ENCODE peak calls at places on chromosomes 12 and 14, in ten cellular contexts. S is esophagus muscularis mucosa, Y is GM23338, V is HCT116, Z is GM12891, L is K562, H is breast epithelium, I is suprapubic skin, P is spleen, A is endothelial cell of umbilical vein. B is an unnamed sample.

GRCh38 chr14:88849717-88850116 is 25.3 kb downstream of the TTC8 start:
- DNase-seq in S (no peak), Y (no peak), V (no peak), Z (no peak), L (no peak), H (no peak), I (no peak), P (no peak), A (no peak), B (no peak)

GRCh38 chr12:77152623-77153193 is 87.3 kb upstream of the E2F7 start:
- DNase-seq in S (no peak), Y (peak), V (peak), Z (no peak), L (no peak), H (no peak), I (no peak), P (no peak), A (peak), B (no peak)

GRCh38 chr14:65255029-65255545 is 152.8 kb upstream of the MAX start:
- DNase-seq in S (no peak), Y (no peak), V (peak), Z (no peak), L (no peak), H (no peak), I (no peak), P (no peak), A (no peak), B (no peak)

GRCh38 chr12:6872073-6873048 is 742 bp downstream of the SPSB2 start:
- DNase-seq in S (no peak), Y (peak), V (peak), Z (peak), L (peak), H (peak), I (peak), P (peak), A (peak), B (peak)

GRCh38 chr14:95361373-95362179 is 41.9 kb upstream of the CLMN start:
- DNase-seq in S (peak), Y (peak), V (peak), Z (peak), L (peak), H (peak), I (no peak), P (peak), A (peak), B (peak)

GRCh38 chr14:77902806-77903205 is 102.9 kb downstream of the ADCK1 start:
- DNase-seq in S (no peak), Y (no peak), V (no peak), Z (no peak), L (no peak), H (no peak), I (no peak), P (no peak), A (no peak), B (no peak)

GRCh38 chr12:24177889-24178288 is 228.4 kb upstream of the SOX5 start:
- DNase-seq in S (no peak), Y (no peak), V (no peak), Z (no peak), L (no peak), H (no peak), I (no peak), P (no peak), A (no peak), B (no peak)

GRCh38 chr12:112539221-112539620 is 120.5 kb downstream of the PTPN11 start:
- DNase-seq in S (no peak), Y (no peak), V (no peak), Z (no peak), L (peak), H (no peak), I (no peak), P (no peak), A (no peak), B (no peak)

GRCh38 chr12:28622416-28622815 is 432.2 kb downstream of the CCDC91 start:
- DNase-seq in S (no peak), Y (no peak), V (no peak), Z (no peak), L (no peak), H (no peak), I (no peak), P (no peak), A (no peak), B (no peak)

GRCh38 chr12:22624573-22624907 is 431 bp upstream of the ETNK1 start:
- DNase-seq in S (no peak), Y (no peak), V (no peak), Z (no peak), L (no peak), H (no peak), I (no peak), P (no peak), A (no peak), B (no peak)

GRCh38 chr14:72401632-72402428 is 469.6 kb downstream of the RGS6 start:
- DNase-seq in S (peak), Y (no peak), V (no peak), Z (no peak), L (no peak), H (no peak), I (no peak), P (no peak), A (no peak), B (no peak)

GRCh38 chr14:68284333-68284732 is 464.8 kb downstream of the RAD51B start:
- DNase-seq in S (no peak), Y (no peak), V (no peak), Z (no peak), L (no peak), H (no peak), I (no peak), P (no peak), A (no peak), B (no peak)

GRCh38 chr14:68786491-68787234 is 6.2 kb downstream of the ZFP36L1 start:
- DNase-seq in S (no peak), Y (peak), V (no peak), Z (no peak), L (no peak), H (no peak), I (peak), P (peak), A (peak), B (peak)

GRCh38 chr12:15956413-15957185 is 45.5 kb downstream of the DERA start:
- DNase-seq in S (no peak), Y (no peak), V (peak), Z (no peak), L (no peak), H (no peak), I (no peak), P (no peak), A (no peak), B (no peak)

GRCh38 chr14:59081680-59082079 is 106.8 kb upstream of the DAAM1 start:
- DNase-seq in S (no peak), Y (no peak), V (no peak), Z (no peak), L (no peak), H (no peak), I (no peak), P (no peak), A (no peak), B (no peak)

GRCh38 chr14:81516941-81517797 is 16.5 kb downstream of the SEL1L start:
- DNase-seq in S (no peak), Y (peak), V (no peak), Z (no peak), L (no peak), H (no peak), I (no peak), P (no peak), A (peak), B (no peak)

GRCh38 chr14:100219126-100219785 is 19.7 kb upstream of the YY1 start:
- DNase-seq in S (no peak), Y (no peak), V (no peak), Z (no peak), L (no peak), H (no peak), I (no peak), P (peak), A (no peak), B (no peak)

GRCh38 chr12:62407587-62407986 is 59.0 kb upstream of the MON2 start:
- DNase-seq in S (no peak), Y (no peak), V (no peak), Z (no peak), L (no peak), H (no peak), I (no peak), P (no peak), A (no peak), B (no peak)

GRCh38 chr14:68958553-68958952 is 20.5 kb downstream of the ACTN1 start:
- DNase-seq in S (no peak), Y (no peak), V (no peak), Z (no peak), L (no peak), H (no peak), I (no peak), P (no peak), A (peak), B (no peak)

GRCh38 chr12:122868471-122869177 is 27.3 kb downstream of the VPS37B start:
- DNase-seq in S (no peak), Y (no peak), V (no peak), Z (no peak), L (no peak), H (peak), I (peak), P (peak), A (no peak), B (peak)

GRCh38 chr12:38664661-38665269 is 240.6 kb downstream of the CPNE8 start:
- DNase-seq in S (no peak), Y (peak), V (peak), Z (no peak), L (no peak), H (no peak), I (no peak), P (no peak), A (peak), B (no peak)

GRCh38 chr14:55540847-55541773 is 38.9 kb upstream of the KTN1 start:
- DNase-seq in S (no peak), Y (no peak), V (no peak), Z (no peak), L (no peak), H (no peak), I (no peak), P (no peak), A (peak), B (no peak)

GRCh38 chr12:104877107-104877705 is 80.9 kb downstream of the SLC41A2 start:
- DNase-seq in S (no peak), Y (peak), V (no peak), Z (no peak), L (no peak), H (no peak), I (no peak), P (no peak), A (peak), B (peak)

GRCh38 chr12:113040722-113041168 is 15.8 kb upstream of the DTX1 start:
- DNase-seq in S (peak), Y (no peak), V (peak), Z (no peak), L (no peak), H (no peak), I (peak), P (no peak), A (peak), B (peak)

GRCh38 chr12:43004908-43005307 is 415.4 kb upstream of the PRICKLE1 start:
- DNase-seq in S (no peak), Y (peak), V (no peak), Z (no peak), L (no peak), H (no peak), I (no peak), P (no peak), A (no peak), B (no peak)

GRCh38 chr14:100898935-100899840 is 4.3 kb downstream of the RTL1 start:
- DNase-seq in S (peak), Y (no peak), V (no peak), Z (no peak), L (no peak), H (peak), I (no peak), P (peak), A (peak), B (no peak)

GRCh38 chr12:69484428-69484827 is 14.2 kb downstream of the FRS2 start:
- DNase-seq in S (no peak), Y (peak), V (no peak), Z (no peak), L (no peak), H (no peak), I (no peak), P (no peak), A (no peak), B (no peak)

GRCh38 chr12:75725505-75726120 is 214.2 kb upstream of the KRR1 start:
- DNase-seq in S (no peak), Y (no peak), V (peak), Z (no peak), L (no peak), H (no peak), I (no peak), P (no peak), A (peak), B (no peak)

GRCh38 chr14:38828183-38828877 is 274.7 kb downstream of the SEC23A start:
- DNase-seq in S (no peak), Y (no peak), V (no peak), Z (no peak), L (no peak), H (no peak), I (no peak), P (peak), A (no peak), B (no peak)

GRCh38 chr14:22176930-22177329 is 412.1 kb downstream of the DAD1 start:
- DNase-seq in S (no peak), Y (no peak), V (no peak), Z (no peak), L (no peak), H (no peak), I (no peak), P (no peak), A (no peak), B (no peak)

GRCh38 chr14:88554458-88555286 is at the start of gene PTPN21:
- DNase-seq in S (no peak), Y (peak), V (no peak), Z (peak), L (peak), H (peak), I (peak), P (peak), A (peak), B (peak)

DNA sequence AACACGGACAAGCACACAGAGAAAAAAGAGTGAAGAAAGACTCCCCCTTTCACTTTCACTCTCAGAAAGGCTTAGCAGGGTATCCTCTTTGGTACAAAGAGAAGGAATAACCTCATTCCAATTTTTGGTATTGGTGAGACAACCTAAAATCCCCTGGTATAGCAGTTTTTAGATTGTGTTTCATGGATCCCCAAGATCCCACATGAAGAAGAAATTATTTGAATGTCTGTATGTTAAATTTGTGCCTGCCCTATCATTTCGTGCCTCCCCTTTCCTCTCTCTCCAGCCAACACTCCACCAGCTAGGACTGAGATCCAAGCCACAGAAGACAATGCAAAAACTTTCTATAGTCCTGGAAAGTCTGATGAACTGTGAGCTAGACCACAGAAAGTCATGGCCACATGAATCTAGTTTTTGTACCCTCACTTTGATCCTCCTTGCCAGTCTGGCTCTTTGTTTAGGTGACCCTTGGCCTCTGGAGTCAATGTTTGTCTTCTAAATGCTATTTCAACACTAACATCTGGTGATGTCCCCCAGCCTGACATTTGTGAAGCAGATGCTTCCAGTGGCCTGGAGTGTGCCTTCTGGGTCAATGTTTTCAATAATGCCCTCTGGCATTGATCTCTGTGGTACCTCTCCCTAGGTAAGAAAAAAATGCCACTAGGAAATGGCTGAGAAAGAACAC is 181.9 kb upstream of the BMP4 start:
- DNase-seq in S (no peak), Y (no peak), V (no peak), Z (no peak), L (no peak), H (no peak), I (no peak), P (no peak), A (no peak), B (no peak)
- TF ChIP-seq POLR2AphosphoS5 in S (no peak), Y (no peak), V (no peak), Z (no peak), L (no peak), H (no peak), I (no peak), P (no peak), A (no peak), B (no peak)

GRCh38 chr12:102910137-102910536 is 6.9 kb downstream of the PAH start:
- DNase-seq in S (no peak), Y (no peak), V (no peak), Z (no peak), L (no peak), H (no peak), I (no peak), P (no peak), A (no peak), B (no peak)
- TF ChIP-seq POLR2AphosphoS5 in S (no peak), Y (no peak), V (no peak), Z (no peak), L (no peak), H (no peak), I (no peak), P (no peak), A (no peak), B (no peak)

DNA sequence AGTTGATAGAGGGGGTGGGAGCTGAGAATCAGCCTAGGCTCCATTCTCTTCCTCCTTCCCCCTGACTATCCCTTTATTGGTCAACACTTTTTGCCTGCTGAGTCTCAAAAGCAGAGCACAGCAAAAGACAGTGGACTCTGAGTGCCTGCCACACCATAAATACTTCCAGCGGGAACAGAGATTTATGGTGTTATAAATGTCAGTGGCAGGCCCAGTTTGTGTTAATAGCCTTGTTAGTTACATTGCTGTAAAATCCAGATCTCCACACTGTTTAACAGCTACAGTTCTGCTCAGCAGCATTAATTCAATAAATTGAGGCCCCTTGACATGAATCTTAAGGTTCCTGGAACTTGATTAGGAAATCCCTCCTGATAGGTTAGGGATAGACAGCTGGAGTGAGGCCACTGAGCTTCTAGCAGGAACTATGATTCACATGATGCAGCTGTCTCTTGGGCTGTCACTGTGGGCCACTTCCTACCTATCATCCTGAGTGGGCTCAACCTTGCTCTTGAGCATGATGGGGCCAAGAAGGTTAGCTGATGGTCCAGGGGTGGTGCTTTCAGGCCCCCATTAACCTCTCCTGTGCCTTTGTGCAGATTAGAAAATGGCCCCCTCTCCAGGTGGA is 295.2 kb upstream of the SRRM4 start:
- DNase-seq in S (no peak), Y (no peak), V (no peak), Z (no peak), L (no peak), H (no peak), I (no peak), P (no peak), A (no peak), B (no peak)
- TF ChIP-seq POLR2AphosphoS5 in S (no peak), Y (no peak), V (no peak), Z (no peak), L (no peak), H (no peak), I (no peak), P (no peak), A (no peak), B (no peak)

GRCh38 chr12:82186282-82186681 is 171.9 kb downstream of the CCDC59 start:
- DNase-seq in S (no peak), Y (no peak), V (no peak), Z (no peak), L (no peak), H (no peak), I (no peak), P (no peak), A (no peak), B (no peak)
- TF ChIP-seq POLR2AphosphoS5 in S (no peak), Y (no peak), V (no peak), Z (no peak), L (no peak), H (no peak), I (no peak), P (no peak), A (no peak), B (no peak)

GRCh38 chr12:64428956-64429355 is 23.0 kb upstream of the TBK1 start:
- DNase-seq in S (no peak), Y (no peak), V (no peak), Z (no peak), L (no peak), H (no peak), I (no peak), P (no peak), A (no peak), B (no peak)
- TF ChIP-seq POLR2AphosphoS5 in S (no peak), Y (no peak), V (no peak), Z (no peak), L (no peak), H (no peak), I (no peak), P (no peak), A (no peak), B (no peak)

GRCh38 chr14:91154851-91155625 is 41.2 kb downstream of the DGLUCY start:
- DNase-seq in S (no peak), Y (no peak), V (peak), Z (no peak), L (peak), H (peak), I (no peak), P (no peak), A (peak), B (peak)
- TF ChIP-seq POLR2AphosphoS5 in S (peak), Y (no peak), V (no peak), Z (no peak), L (no peak), H (no peak), I (no peak), P (no peak), A (no peak), B (no peak)

GRCh38 chr12:65529771-65530435 is 251.4 kb downstream of the MSRB3 start:
- DNase-seq in S (no peak), Y (no peak), V (no peak), Z (no peak), L (no peak), H (no peak), I (no peak), P (no peak), A (no peak), B (no peak)

GRCh38 chr12:65533177-65533883 is 254.8 kb downstream of the MSRB3 start:
- DNase-seq in S (no peak), Y (no peak), V (peak), Z (no peak), L (no peak), H (no peak), I (no peak), P (no peak), A (peak), B (no peak)

GRCh38 chr12:65532162-65532561 is 253.7 kb downstream of the MSRB3 start:
- DNase-seq in S (no peak), Y (no peak), V (no peak), Z (no peak), L (no peak), H (no peak), I (no peak), P (no peak), A (no peak), B (no peak)

GRCh38 chr12:65534105-65534841 is 255.8 kb downstream of the MSRB3 start:
- DNase-seq in S (no peak), Y (no peak), V (no peak), Z (no peak), L (no peak), H (no peak), I (no peak), P (no peak), A (peak), B (no peak)

GRCh38 chr12:65532744-65533143 is 254.3 kb downstream of the MSRB3 start:
- DNase-seq in S (no peak), Y (no peak), V (no peak), Z (no peak), L (no peak), H (no peak), I (no peak), P (no peak), A (peak), B (no peak)
- TF ChIP-seq POLR2AphosphoS5 in S (no peak), Y (no peak), V (peak), Z (no peak), L (no peak), H (no peak), I (no peak), P (no peak), A (no peak), B (no peak)

GRCh38 chr12:102917026-102917787 is at the start of gene PAH:
- DNase-seq in S (no peak), Y (peak), V (no peak), Z (no peak), L (peak), H (no peak), I (no peak), P (peak), A (no peak), B (peak)
- TF ChIP-seq POLR2AphosphoS5 in S (no peak), Y (peak), V (peak), Z (no peak), L (no peak), H (no peak), I (no peak), P (no peak), A (no peak), B (no peak)

DNA sequence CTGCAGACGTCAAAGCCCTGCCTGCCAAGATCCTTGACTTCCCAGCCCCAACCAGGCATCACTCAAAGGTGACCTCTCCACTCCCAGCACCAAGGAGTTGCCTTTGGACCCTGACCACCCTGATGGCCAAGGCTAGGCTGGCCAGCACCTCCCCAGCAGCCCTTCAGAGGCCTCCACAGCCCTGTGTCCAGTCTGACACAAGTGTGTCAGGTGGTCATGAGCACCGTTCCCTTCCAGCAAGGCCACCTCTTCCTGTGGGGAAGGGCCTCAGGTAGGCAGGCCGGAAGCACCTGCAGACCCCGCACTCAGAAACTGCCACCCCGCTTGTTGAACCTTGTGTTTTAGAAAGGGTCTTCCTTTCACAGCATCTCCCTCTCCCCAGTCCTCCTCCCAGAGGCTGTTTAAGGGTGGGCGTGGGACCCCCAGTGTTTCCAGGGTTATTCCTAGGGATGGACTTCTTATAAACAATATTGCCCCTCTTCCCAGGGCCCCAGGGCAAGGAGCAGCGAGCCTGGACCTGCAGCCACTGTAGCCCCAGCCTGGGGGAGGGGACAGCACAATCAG is 13.2 kb upstream of the INF2 start:
- DNase-seq in S (no peak), Y (no peak), V (no peak), Z (no peak), L (no peak), H (no peak), I (no peak), P (peak), A (no peak), B (no peak)
- TF ChIP-seq POLR2AphosphoS5 in S (no peak), Y (no peak), V (no peak), Z (no peak), L (no peak), H (no peak), I (no peak), P (no peak), A (no peak), B (no peak)

B was measured in stomach.